ENCODE peak calls at places on chromosomes 13 and 19, in four cellular contexts. One of them, this sample, is unnamed.

GRCh38 chr19:39251081-39251480 is 2.4 kb upstream of the IFNL4 start:
- DNase-seq in H1: no peak
- DNase-seq in GM12878: no peak
- DNase-seq in HepG2: no peak
- DNase-seq in this sample: no peak

GRCh38 chr19:10852098-10852800 is 4.0 kb downstream of the C19orf38 start:
- DNase-seq in H1: no peak
- DNase-seq in GM12878: no peak
- DNase-seq in HepG2: peak
- DNase-seq in this sample: no peak

GRCh38 chr19:45376045-45376724 is 5.8 kb upstream of the ERCC2 start:
- DNase-seq in H1: peak
- DNase-seq in GM12878: no peak
- DNase-seq in HepG2: peak
- DNase-seq in this sample: peak

GRCh38 chr13:48500652-48501197 is 32.2 kb downstream of the RCBTB2 start:
- DNase-seq in H1: no peak
- DNase-seq in GM12878: no peak
- DNase-seq in HepG2: peak
- DNase-seq in this sample: no peak

GRCh38 chr13:34391071-34391470 is 551.0 kb upstream of the NBEA start:
- DNase-seq in H1: no peak
- DNase-seq in GM12878: no peak
- DNase-seq in HepG2: no peak
- DNase-seq in this sample: no peak

GRCh38 chr13:111359930-111360329 is 39.5 kb downstream of the TEX29 start:
- DNase-seq in H1: no peak
- DNase-seq in GM12878: no peak
- DNase-seq in HepG2: no peak
- DNase-seq in this sample: no peak

GRCh38 chr13:30713133-30713532 is 22.2 kb upstream of the ALOX5AP start:
- DNase-seq in H1: no peak
- DNase-seq in GM12878: no peak
- DNase-seq in HepG2: no peak
- DNase-seq in this sample: no peak

GRCh38 chr13:48531416-48532145 is 1.3 kb downstream of the RCBTB2 start:
- DNase-seq in H1: no peak
- DNase-seq in GM12878: peak
- DNase-seq in HepG2: peak
- DNase-seq in this sample: no peak

GRCh38 chr19:17522988-17523872 is 11.8 kb downstream of the PGLS start:
- DNase-seq in H1: no peak
- DNase-seq in GM12878: peak
- DNase-seq in HepG2: no peak
- DNase-seq in this sample: no peak

GRCh38 chr19:5533257-5533656 is 34.5 kb downstream of the TINCR start:
- DNase-seq in H1: no peak
- DNase-seq in GM12878: no peak
- DNase-seq in HepG2: no peak
- DNase-seq in this sample: no peak

GRCh38 chr19:5539431-5539833 is 28.3 kb downstream of the TINCR start:
- DNase-seq in H1: peak
- DNase-seq in GM12878: no peak
- DNase-seq in HepG2: no peak
- DNase-seq in this sample: peak

GRCh38 chr19:5537870-5538269 is 29.9 kb downstream of the TINCR start:
- DNase-seq in H1: no peak
- DNase-seq in GM12878: no peak
- DNase-seq in HepG2: no peak
- DNase-seq in this sample: no peak

GRCh38 chr19:5534787-5535586 is 32.8 kb downstream of the TINCR start:
- DNase-seq in H1: peak
- DNase-seq in GM12878: no peak
- DNase-seq in HepG2: no peak
- DNase-seq in this sample: peak

GRCh38 chr19:5536337-5536894 is 31.3 kb downstream of the TINCR start:
- DNase-seq in H1: peak
- DNase-seq in GM12878: no peak
- DNase-seq in HepG2: no peak
- DNase-seq in this sample: peak
- H3K4me3 ChIP-seq in H1: peak
- H3K4me3 ChIP-seq in GM12878: no peak
- H3K4me3 ChIP-seq in HepG2: no peak
- H3K4me3 ChIP-seq in this sample: peak

GRCh38 chr19:14473915-14474578 is 1.1 kb downstream of the PTGER1 start:
- DNase-seq in H1: peak
- DNase-seq in GM12878: no peak
- DNase-seq in HepG2: no peak
- DNase-seq in this sample: no peak
- TF ChIP-seq SUZ12 in H1: no peak
- TF ChIP-seq SUZ12 in GM12878: no peak
- TF ChIP-seq SUZ12 in HepG2: no peak
- TF ChIP-seq SUZ12 in this sample: no peak

GRCh38 chr19:49148784-49149651 is 6.2 kb downstream of the HRC start:
- DNase-seq in H1: peak
- DNase-seq in GM12878: no peak
- DNase-seq in HepG2: peak
- DNase-seq in this sample: peak

GRCh38 chr19:49147923-49148682 is 7.1 kb downstream of the HRC start:
- DNase-seq in H1: no peak
- DNase-seq in GM12878: no peak
- DNase-seq in HepG2: no peak
- DNase-seq in this sample: no peak

GRCh38 chr19:49150944-49151243 is 4.3 kb downstream of the HRC start:
- DNase-seq in H1: no peak
- DNase-seq in GM12878: no peak
- DNase-seq in HepG2: no peak
- DNase-seq in this sample: no peak

GRCh38 chr19:49150106-49150943 is 4.9 kb downstream of the HRC start:
- DNase-seq in H1: peak
- DNase-seq in GM12878: no peak
- DNase-seq in HepG2: peak
- DNase-seq in this sample: no peak

GRCh38 chr19:49149652-49150105 is 5.5 kb downstream of the HRC start:
- DNase-seq in H1: peak
- DNase-seq in GM12878: no peak
- DNase-seq in HepG2: peak
- DNase-seq in this sample: peak
- H3K4me3 ChIP-seq in H1: peak
- H3K4me3 ChIP-seq in GM12878: peak
- H3K4me3 ChIP-seq in HepG2: peak
- H3K4me3 ChIP-seq in this sample: peak

GRCh38 chr13:98958443-98958794 is 19.4 kb downstream of the DOCK9 start:
- DNase-seq in H1: peak
- DNase-seq in GM12878: no peak
- DNase-seq in HepG2: no peak
- DNase-seq in this sample: no peak

GRCh38 chr13:98960331-98961203 is 17.3 kb downstream of the DOCK9 start:
- DNase-seq in H1: no peak
- DNase-seq in GM12878: no peak
- DNase-seq in HepG2: no peak
- DNase-seq in this sample: no peak

GRCh38 chr13:98959775-98960325 is 18.0 kb downstream of the DOCK9 start:
- DNase-seq in H1: no peak
- DNase-seq in GM12878: no peak
- DNase-seq in HepG2: no peak
- DNase-seq in this sample: no peak

GRCh38 chr13:98957731-98958442 is 20.0 kb downstream of the DOCK9 start:
- DNase-seq in H1: peak
- DNase-seq in GM12878: no peak
- DNase-seq in HepG2: no peak
- DNase-seq in this sample: no peak

DNA sequence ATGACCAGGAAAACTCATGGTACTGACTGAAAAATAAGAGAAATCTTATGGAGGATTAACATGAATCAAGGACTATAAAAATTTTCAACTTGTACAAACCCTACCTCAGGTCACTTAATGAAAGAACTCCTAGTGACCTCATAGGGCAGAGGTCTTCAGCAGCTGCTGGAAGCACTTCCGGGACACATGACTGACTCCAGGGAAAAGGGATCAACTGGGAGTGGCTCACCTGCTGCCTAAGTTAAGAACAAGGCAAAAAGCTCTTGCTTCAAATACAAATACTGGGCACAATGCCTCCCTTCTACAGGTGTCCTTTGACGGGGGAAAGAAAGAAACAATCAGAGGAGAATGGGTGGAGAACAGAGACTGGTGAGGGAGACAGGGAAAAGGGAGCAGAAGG is 18.6 kb downstream of the DOCK9 start:
- DNase-seq in H1: no peak
- DNase-seq in GM12878: no peak
- DNase-seq in HepG2: no peak
- DNase-seq in this sample: no peak
- TF ChIP-seq SUZ12 in H1: no peak
- TF ChIP-seq SUZ12 in GM12878: no peak
- TF ChIP-seq SUZ12 in HepG2: no peak
- TF ChIP-seq SUZ12 in this sample: no peak

DNA sequence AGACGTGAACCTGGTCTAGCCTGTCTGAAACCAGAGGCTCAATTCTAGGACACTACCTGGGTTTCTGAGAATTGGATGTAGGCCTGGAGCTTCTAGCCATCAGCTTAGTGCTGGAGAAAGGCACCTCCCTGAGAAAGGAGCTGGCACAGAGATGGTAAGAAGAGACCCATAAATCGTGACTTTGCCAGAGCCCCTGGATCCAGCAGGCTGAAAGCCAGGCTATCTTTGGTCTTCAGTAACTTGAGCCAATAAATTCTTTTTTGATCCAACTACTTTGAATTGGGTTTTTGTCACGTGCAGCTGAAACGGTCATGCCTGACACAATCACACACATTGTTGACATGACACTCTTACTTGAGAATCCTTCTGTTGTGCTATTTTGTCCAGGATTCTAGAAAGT is 103.4 kb downstream of the LHFPL6 start:
- DNase-seq in H1: no peak
- DNase-seq in GM12878: no peak
- DNase-seq in HepG2: no peak
- DNase-seq in this sample: no peak
- H3K4me3 ChIP-seq in H1: no peak
- H3K4me3 ChIP-seq in GM12878: no peak
- H3K4me3 ChIP-seq in HepG2: no peak
- H3K4me3 ChIP-seq in this sample: no peak

DNA sequence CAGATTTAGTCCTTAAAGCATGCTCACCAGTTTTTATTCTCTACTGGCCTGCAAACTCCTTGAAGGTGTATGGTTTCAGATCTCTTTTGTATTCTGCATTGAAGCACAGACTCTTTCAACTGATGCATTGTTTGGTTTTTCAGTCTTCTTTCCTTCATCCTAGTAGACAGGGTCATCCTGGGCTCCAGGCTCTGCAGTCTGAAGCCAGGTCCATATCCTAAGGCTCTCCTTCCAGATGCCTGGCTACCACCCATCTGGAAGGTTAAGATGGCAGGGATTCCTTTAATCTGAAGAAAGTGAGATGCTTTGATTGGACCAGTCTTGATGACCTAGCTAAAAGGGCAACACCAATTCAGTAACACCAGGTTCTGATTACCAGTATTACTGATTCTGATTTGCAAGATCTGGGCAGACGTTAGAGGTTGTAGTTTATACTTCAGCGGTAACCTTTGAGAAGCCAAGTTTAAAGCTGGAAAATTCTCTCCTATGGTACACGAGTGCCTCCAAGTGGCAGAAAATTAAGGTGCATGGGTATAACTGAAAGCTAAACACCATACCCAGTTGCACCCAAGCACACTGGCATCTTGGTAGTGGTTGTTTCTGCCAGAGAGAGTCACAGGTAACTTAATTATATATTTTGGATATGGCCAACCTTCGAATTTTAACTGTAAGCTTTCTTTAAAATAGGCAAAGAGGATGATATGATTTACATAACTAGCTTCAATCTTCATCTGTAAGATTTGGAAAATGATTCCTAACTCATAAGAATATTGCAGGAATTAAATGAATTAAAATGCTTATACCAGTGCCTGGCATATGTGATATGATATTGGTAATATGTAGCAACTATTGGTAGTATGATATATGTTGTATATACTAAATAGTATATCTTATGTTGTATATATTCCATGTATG is 1651.9 kb upstream of the MIR17HG start:
- DNase-seq in H1: peak
- DNase-seq in GM12878: no peak
- DNase-seq in HepG2: peak
- DNase-seq in this sample: peak
- TF ChIP-seq SUZ12 in H1: no peak
- TF ChIP-seq SUZ12 in GM12878: no peak
- TF ChIP-seq SUZ12 in HepG2: no peak
- TF ChIP-seq SUZ12 in this sample: no peak

GRCh38 chr13:50128406-50129048 is 113.3 kb downstream of the KCNRG start:
- DNase-seq in H1: no peak
- DNase-seq in GM12878: no peak
- DNase-seq in HepG2: no peak
- DNase-seq in this sample: no peak
- H3K4me3 ChIP-seq in H1: peak
- H3K4me3 ChIP-seq in GM12878: peak
- H3K4me3 ChIP-seq in HepG2: no peak
- H3K4me3 ChIP-seq in this sample: no peak

GRCh38 chr13:114017028-114017630 is 43.3 kb upstream of the C13orf46 start:
- DNase-seq in H1: peak
- DNase-seq in GM12878: no peak
- DNase-seq in HepG2: no peak
- DNase-seq in this sample: peak

GRCh38 chr13:114018461-114019055 is 44.7 kb upstream of the C13orf46 start:
- DNase-seq in H1: no peak
- DNase-seq in GM12878: no peak
- DNase-seq in HepG2: no peak
- DNase-seq in this sample: no peak

GRCh38 chr13:114017966-114018365 is 44.1 kb upstream of the C13orf46 start:
- DNase-seq in H1: no peak
- DNase-seq in GM12878: no peak
- DNase-seq in HepG2: no peak
- DNase-seq in this sample: no peak

GRCh38 chr13:114020750-114021463 is 47.0 kb upstream of the C13orf46 start:
- DNase-seq in H1: no peak
- DNase-seq in GM12878: no peak
- DNase-seq in HepG2: no peak
- DNase-seq in this sample: no peak

GRCh38 chr13:114019367-114019766 is 45.5 kb upstream of the C13orf46 start:
- DNase-seq in H1: no peak
- DNase-seq in GM12878: no peak
- DNase-seq in HepG2: no peak
- DNase-seq in this sample: peak
- TF ChIP-seq SUZ12 in H1: no peak
- TF ChIP-seq SUZ12 in GM12878: no peak
- TF ChIP-seq SUZ12 in HepG2: no peak
- TF ChIP-seq SUZ12 in this sample: no peak

GRCh38 chr13:24232474-24232873 is 72.0 kb downstream of the SPATA13 start:
- DNase-seq in H1: no peak
- DNase-seq in GM12878: no peak
- DNase-seq in HepG2: no peak
- DNase-seq in this sample: no peak
- H3K4me3 ChIP-seq in H1: no peak
- H3K4me3 ChIP-seq in GM12878: no peak
- H3K4me3 ChIP-seq in HepG2: no peak
- H3K4me3 ChIP-seq in this sample: no peak

This sample was measured in NT2/D1.